ENCODE peak calls at places on chromosomes 5 and 9, in five cellular contexts. P is islet precursor cell; X is HT-29; Q is cardiac fibroblast; G is stimulated activated CD4-positive, alpha-beta T cell treated with anti-CD3 and anti-CD28 coated beads, Interleukin-2, amount 100 ng/mL, for 48 hours. U is an unnamed sample.

GRCh38 chr5:127957183-127957582 is 126.4 kb upstream of the SLC12A2 start:
- DNase-seq in G (no peak), P (peak; percentile 79), Q (peak; percentile 73), X (peak; percentile 57), U (peak; percentile 59)

GRCh38 chr9:5910413-5911057 is 19.8 kb downstream of the MLANA start:
- DNase-seq in X (no peak), P (no peak), G (no peak), Q (peak; percentile 20), U (no peak)

GRCh38 chr9:6367128-6367741 is 39.1 kb downstream of the TPD52L3 start:
- DNase-seq in P (no peak), X (no peak), G (no peak), Q (peak; percentile 20), U (no peak)

GRCh38 chr9:28207657-28208056 is 634.4 kb upstream of the C9orf72 start:
- DNase-seq in G (no peak), P (no peak), X (no peak), Q (no peak), U (no peak)

GRCh38 chr5:115453391-115454095 is 91.0 kb downstream of the FEM1C start:
- DNase-seq in G (no peak), X (no peak), P (no peak), Q (no peak), U (no peak)

GRCh38 chr9:100285080-100285479 is 67.7 kb downstream of the TEX10 start:
- DNase-seq in G (no peak), X (no peak), P (no peak), Q (no peak), U (no peak)

GRCh38 chr5:131265318-131265803 is 1.5 kb downstream of the CDC42SE2 start:
- DNase-seq in X (peak; percentile 81), P (no peak), Q (peak; percentile 55), G (no peak), U (peak; percentile 80)

GRCh38 chr9:15722888-15723287 is 170.0 kb downstream of the CCDC171 start:
- DNase-seq in X (no peak), Q (no peak), P (peak; percentile 58), G (no peak), U (no peak)

GRCh38 chr5:131814990-131815389 is 18.2 kb upstream of the FNIP1 start:
- DNase-seq in X (peak; percentile 44), Q (peak; percentile 87), G (no peak), P (no peak), U (peak; percentile 89)

GRCh38 chr9:121135642-121136041 is 60.9 kb downstream of the CNTRL start:
- DNase-seq in P (no peak), G (no peak), X (no peak), Q (no peak), U (no peak)